ENCODE peak calls at places on chromosomes 2 and 18, in six cellular contexts. T is RWPE1; F is AG09319; E is heart right ventricle; V is CD8-positive, alpha-beta T cell; L is GM12864. W is an unnamed sample.

GRCh38 chr2:102301867-102302362 is 9.4 kb upstream of the IL1RL1 start:
- DNase-seq in E (peak), T (no peak), L (peak), F (no peak), V (peak), W (peak)

GRCh38 chr2:238884122-238884811 is 36.4 kb downstream of the TWIST2 start:
- DNase-seq in T (no peak), L (no peak), E (no peak), F (no peak), V (no peak), W (no peak)

GRCh38 chr2:171383141-171383540 is 50.6 kb downstream of the METTL8 start:
- DNase-seq in F (no peak), E (no peak), V (no peak), T (no peak), L (no peak), W (no peak)

GRCh38 chr2:212941361-212941760 is 210.1 kb downstream of the IKZF2 start:
- DNase-seq in E (no peak), F (no peak), L (no peak), T (no peak), V (no peak), W (no peak)

GRCh38 chr2:17083902-17084301 is 418.3 kb upstream of the CYRIA start:
- DNase-seq in L (no peak), V (no peak), T (no peak), E (no peak), F (peak), W (no peak)

GRCh38 chr2:121534007-121534406 is 3.3 kb downstream of the RNU4ATAC start:
- DNase-seq in E (no peak), L (no peak), V (no peak), F (no peak), T (no peak), W (no peak)

GRCh38 chr18:73407506-73407905 is 539.7 kb upstream of the NETO1 start:
- DNase-seq in L (no peak), F (no peak), T (no peak), E (peak), V (no peak), W (no peak)

GRCh38 chr2:152336103-152336853 is 1.3 kb downstream of the FMNL2 start:
- DNase-seq in L (no peak), E (peak), V (no peak), F (no peak), T (peak), W (peak)

GRCh38 chr18:13501896-13502295 is 224.5 kb downstream of the FAM210A start:
- DNase-seq in L (peak), V (no peak), E (no peak), T (no peak), F (no peak), W (peak)

GRCh38 chr2:7658486-7658885 is 741.3 kb downstream of the RNF144A start:
- DNase-seq in F (no peak), V (no peak), T (no peak), L (no peak), E (no peak), W (no peak)

GRCh38 chr2:217061916-217062315 is 202.1 kb upstream of the TNP1 start:
- DNase-seq in L (no peak), V (no peak), T (no peak), F (no peak), E (no peak), W (no peak)

GRCh38 chr2:216306868-216307267 is 65.4 kb downstream of the MARCHF4 start:
- DNase-seq in V (no peak), F (no peak), T (no peak), L (no peak), E (no peak), W (no peak)

GRCh38 chr2:143263045-143263625 is 133.9 kb downstream of the ARHGAP15 start:
- DNase-seq in E (no peak), T (no peak), F (no peak), V (no peak), L (no peak), W (no peak)
- TF ChIP-seq CTCF in E (no peak), T (no peak), F (no peak), V (no peak), L (peak), W (no peak)

DNA sequence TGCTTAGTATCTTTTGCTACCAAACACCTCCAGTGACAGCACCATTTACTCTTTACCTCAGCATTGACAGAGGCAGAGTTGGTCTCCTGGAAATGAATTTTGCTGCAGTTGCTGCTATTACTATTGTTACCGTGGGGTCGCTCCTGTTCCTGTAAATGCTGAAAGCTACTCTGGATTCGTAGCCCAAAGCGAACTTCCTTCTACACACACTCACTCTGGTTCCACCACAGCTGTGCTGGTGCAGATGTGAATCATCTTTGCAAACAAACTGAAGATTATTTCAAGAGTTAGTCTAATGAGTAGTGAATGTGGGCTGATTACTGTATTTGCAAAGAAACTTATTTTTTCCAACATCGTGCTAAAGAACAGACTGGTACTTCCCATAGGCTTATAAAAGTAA is 303.9 kb downstream of the LPIN1 start:
- DNase-seq in F (peak), V (no peak), E (peak), L (no peak), T (peak), W (no peak)
- TF ChIP-seq CTCF in F (peak), V (no peak), E (peak), L (no peak), T (no peak), W (no peak)

GRCh38 chr18:32888311-32888710 is 115.5 kb upstream of the KLHL14 start:
- DNase-seq in T (no peak), E (no peak), F (no peak), V (no peak), L (no peak), W (no peak)

GRCh38 chr18:32893915-32894314 is 121.1 kb upstream of the KLHL14 start:
- DNase-seq in L (no peak), V (no peak), T (no peak), E (no peak), F (no peak), W (no peak)

GRCh38 chr18:32891130-32891529 is 118.3 kb upstream of the KLHL14 start:
- DNase-seq in V (no peak), E (no peak), L (no peak), F (no peak), T (no peak), W (no peak)

GRCh38 chr18:32889620-32890593 is 117.1 kb upstream of the KLHL14 start:
- DNase-seq in T (no peak), L (no peak), F (no peak), V (no peak), E (no peak), W (no peak)

GRCh38 chr18:32891797-32892196 is 119.0 kb upstream of the KLHL14 start:
- DNase-seq in T (no peak), V (no peak), F (no peak), E (no peak), L (no peak), W (no peak)
- TF ChIP-seq CTCF in T (no peak), V (no peak), F (peak), E (no peak), L (no peak), W (no peak)

GRCh38 chr2:208039661-208040060 is 14.3 kb upstream of the PLEKHM3 start:
- DNase-seq in E (no peak), V (no peak), F (no peak), T (no peak), L (no peak), W (no peak)
- TF ChIP-seq CTCF in E (no peak), V (no peak), F (no peak), T (no peak), L (no peak), W (no peak)

GRCh38 chr2:167253025-167253424 is 364.7 kb downstream of the XIRP2 start:
- DNase-seq in E (no peak), F (no peak), T (no peak), L (no peak), V (no peak), W (no peak)

GRCh38 chr2:167264380-167264779 is 376.1 kb downstream of the XIRP2 start:
- DNase-seq in T (no peak), E (no peak), L (no peak), F (no peak), V (no peak), W (no peak)

GRCh38 chr2:167258712-167259111 is 370.4 kb downstream of the XIRP2 start:
- DNase-seq in E (no peak), F (no peak), L (no peak), T (no peak), V (no peak), W (no peak)
- TF ChIP-seq CTCF in E (no peak), F (no peak), L (no peak), T (no peak), V (no peak), W (no peak)

GRCh38 chr2:219638217-219638947 is 11.0 kb downstream of the SLC4A3 start:
- DNase-seq in L (no peak), E (peak), F (no peak), T (peak), V (no peak), W (peak)
- TF ChIP-seq CTCF in L (no peak), E (peak), F (no peak), T (no peak), V (no peak), W (no peak)

GRCh38 chr2:39120521-39120770 is 405 bp downstream of the SOS1 start:
- DNase-seq in L (no peak), E (no peak), F (no peak), V (no peak), T (no peak), W (no peak)
- TF ChIP-seq CTCF in L (no peak), E (no peak), F (no peak), V (no peak), T (no peak), W (no peak)

GRCh38 chr18:36843784-36844183 is 14.9 kb downstream of the KIAA1328 start:
- DNase-seq in T (no peak), L (no peak), V (no peak), F (no peak), E (no peak), W (no peak)
- TF ChIP-seq CTCF in T (no peak), L (no peak), V (no peak), F (no peak), E (no peak), W (no peak)

GRCh38 chr2:133143649-133144048 is 424.6 kb downstream of the NCKAP5 start:
- DNase-seq in E (no peak), F (no peak), L (no peak), V (no peak), T (no peak), W (no peak)

GRCh38 chr2:133142087-133142486 is 426.2 kb downstream of the NCKAP5 start:
- DNase-seq in F (no peak), T (no peak), V (no peak), L (no peak), E (no peak), W (no peak)

GRCh38 chr2:133152801-133153200 is 415.5 kb downstream of the NCKAP5 start:
- DNase-seq in L (no peak), E (no peak), F (no peak), T (no peak), V (no peak), W (no peak)

GRCh38 chr2:133148187-133148586 is 420.1 kb downstream of the NCKAP5 start:
- DNase-seq in F (no peak), L (no peak), E (no peak), T (no peak), V (no peak), W (no peak)

GRCh38 chr2:133146893-133147292 is 421.4 kb downstream of the NCKAP5 start:
- DNase-seq in F (no peak), E (no peak), T (no peak), L (no peak), V (no peak), W (no peak)
- TF ChIP-seq CTCF in F (peak), E (peak), T (no peak), L (no peak), V (no peak), W (no peak)